ENCODE peak calls at places on chromosomes 1 and 21, in nine cellular contexts. One of them, this sample, is unnamed.

GRCh38 chr1:220300442-220301121 is 28.3 kb upstream of the RAB3GAP2 start:
- DNase-seq in stomach: peak
- DNase-seq in left ventricle myocardium inferior: peak
- DNase-seq in nephron progenitor cell: peak
- DNase-seq in omental fat pad: peak
- DNase-seq in endothelial cell: peak
- DNase-seq in fibroblast of mammary gland: peak
- DNase-seq in AG10803: peak
- DNase-seq in IMR-90: peak
- DNase-seq in this sample: peak

GRCh38 chr1:21668232-21669032 is 725 bp downstream of the RAP1GAP start:
- DNase-seq in fibroblast of mammary gland: no peak
- DNase-seq in nephron progenitor cell: no peak
- DNase-seq in AG10803: no peak
- DNase-seq in stomach: peak
- DNase-seq in IMR-90: no peak
- DNase-seq in endothelial cell: no peak
- DNase-seq in left ventricle myocardium inferior: no peak
- DNase-seq in omental fat pad: no peak
- DNase-seq in this sample: no peak

GRCh38 chr1:184075040-184076029 is 23.8 kb downstream of the TSEN15 start:
- DNase-seq in nephron progenitor cell: peak
- DNase-seq in omental fat pad: no peak
- DNase-seq in endothelial cell: peak
- DNase-seq in AG10803: peak
- DNase-seq in left ventricle myocardium inferior: no peak
- DNase-seq in fibroblast of mammary gland: peak
- DNase-seq in stomach: no peak
- DNase-seq in IMR-90: peak
- DNase-seq in this sample: peak

GRCh38 chr1:8134546-8135235 is 108.6 kb upstream of the ERRFI1 start:
- DNase-seq in omental fat pad: no peak
- DNase-seq in stomach: no peak
- DNase-seq in fibroblast of mammary gland: peak
- DNase-seq in IMR-90: no peak
- DNase-seq in nephron progenitor cell: no peak
- DNase-seq in AG10803: peak
- DNase-seq in left ventricle myocardium inferior: no peak
- DNase-seq in endothelial cell: no peak
- DNase-seq in this sample: peak

GRCh38 chr1:202343652-202344349 is 2.1 kb upstream of the UBE2T start:
- DNase-seq in fibroblast of mammary gland: peak
- DNase-seq in nephron progenitor cell: no peak
- DNase-seq in endothelial cell: no peak
- DNase-seq in IMR-90: peak
- DNase-seq in omental fat pad: no peak
- DNase-seq in stomach: no peak
- DNase-seq in AG10803: peak
- DNase-seq in left ventricle myocardium inferior: no peak
- DNase-seq in this sample: peak

GRCh38 chr1:180560868-180561600 is 2.3 kb downstream of the OVAAL start:
- DNase-seq in IMR-90: peak
- DNase-seq in stomach: no peak
- DNase-seq in endothelial cell: no peak
- DNase-seq in AG10803: peak
- DNase-seq in nephron progenitor cell: no peak
- DNase-seq in omental fat pad: no peak
- DNase-seq in left ventricle myocardium inferior: no peak
- DNase-seq in fibroblast of mammary gland: no peak
- DNase-seq in this sample: peak

GRCh38 chr1:205456868-205457724 is 1.3 kb upstream of the BLACAT1 start:
- DNase-seq in fibroblast of mammary gland: no peak
- DNase-seq in IMR-90: no peak
- DNase-seq in stomach: no peak
- DNase-seq in endothelial cell: no peak
- DNase-seq in nephron progenitor cell: peak
- DNase-seq in omental fat pad: no peak
- DNase-seq in left ventricle myocardium inferior: no peak
- DNase-seq in AG10803: no peak
- DNase-seq in this sample: no peak

GRCh38 chr1:100277866-100278265 is 11.8 kb downstream of the RTCA start:
- DNase-seq in endothelial cell: no peak
- DNase-seq in AG10803: no peak
- DNase-seq in left ventricle myocardium inferior: no peak
- DNase-seq in omental fat pad: no peak
- DNase-seq in IMR-90: no peak
- DNase-seq in stomach: no peak
- DNase-seq in fibroblast of mammary gland: peak
- DNase-seq in nephron progenitor cell: no peak
- DNase-seq in this sample: no peak

GRCh38 chr1:160004427-160004826 is 27.4 kb downstream of the PIGM start:
- DNase-seq in IMR-90: no peak
- DNase-seq in AG10803: no peak
- DNase-seq in omental fat pad: no peak
- DNase-seq in endothelial cell: no peak
- DNase-seq in nephron progenitor cell: no peak
- DNase-seq in fibroblast of mammary gland: no peak
- DNase-seq in stomach: no peak
- DNase-seq in left ventricle myocardium inferior: no peak
- DNase-seq in this sample: no peak

GRCh38 chr1:160005070-160005469 is 26.7 kb downstream of the PIGM start:
- DNase-seq in endothelial cell: no peak
- DNase-seq in nephron progenitor cell: no peak
- DNase-seq in left ventricle myocardium inferior: no peak
- DNase-seq in IMR-90: no peak
- DNase-seq in AG10803: no peak
- DNase-seq in stomach: no peak
- DNase-seq in fibroblast of mammary gland: no peak
- DNase-seq in omental fat pad: no peak
- DNase-seq in this sample: no peak

GRCh38 chr1:160009088-160009487 is 22.7 kb downstream of the PIGM start:
- DNase-seq in endothelial cell: no peak
- DNase-seq in IMR-90: no peak
- DNase-seq in left ventricle myocardium inferior: no peak
- DNase-seq in AG10803: no peak
- DNase-seq in nephron progenitor cell: no peak
- DNase-seq in stomach: no peak
- DNase-seq in omental fat pad: no peak
- DNase-seq in fibroblast of mammary gland: no peak
- DNase-seq in this sample: no peak

GRCh38 chr1:160006312-160006940 is 25.4 kb downstream of the PIGM start:
- DNase-seq in IMR-90: peak
- DNase-seq in stomach: peak
- DNase-seq in nephron progenitor cell: peak
- DNase-seq in endothelial cell: peak
- DNase-seq in AG10803: peak
- DNase-seq in omental fat pad: peak
- DNase-seq in fibroblast of mammary gland: peak
- DNase-seq in left ventricle myocardium inferior: peak
- DNase-seq in this sample: peak

DNA sequence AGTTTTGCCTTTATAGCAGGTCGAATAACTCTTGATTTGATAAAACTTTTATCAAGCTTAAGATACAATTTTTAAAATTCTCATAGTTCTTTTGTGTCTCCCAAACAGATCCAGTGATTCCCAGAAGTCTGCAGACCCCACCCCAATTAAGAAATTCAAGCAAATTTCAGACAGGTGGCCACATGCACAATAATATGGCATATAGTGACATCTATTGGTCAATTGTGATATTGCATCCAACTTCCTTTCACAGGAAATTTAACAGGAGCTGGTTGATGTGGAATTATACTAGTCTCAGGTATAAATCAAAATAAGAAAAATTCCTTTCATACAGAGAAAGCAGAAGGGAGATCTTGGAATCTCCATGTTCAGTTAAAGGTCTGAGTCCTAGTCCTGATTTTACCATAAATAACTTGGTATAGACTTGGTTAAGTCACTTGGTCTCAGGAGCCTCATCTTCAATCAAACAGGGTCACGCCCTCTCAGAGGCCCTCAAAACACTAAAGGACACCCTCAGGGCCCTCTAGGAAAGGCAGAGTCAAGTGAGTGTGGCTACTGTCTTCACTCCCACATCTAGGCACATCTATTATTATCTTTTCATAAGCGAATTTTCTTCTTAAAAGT is 24.1 kb downstream of the PIGM start:
- DNase-seq in fibroblast of mammary gland: peak
- DNase-seq in AG10803: no peak
- DNase-seq in nephron progenitor cell: peak
- DNase-seq in endothelial cell: no peak
- DNase-seq in IMR-90: peak
- DNase-seq in omental fat pad: no peak
- DNase-seq in left ventricle myocardium inferior: no peak
- DNase-seq in stomach: no peak
- DNase-seq in this sample: peak
- TF ChIP-seq CTCF in fibroblast of mammary gland: peak
- TF ChIP-seq CTCF in AG10803: peak
- TF ChIP-seq CTCF in nephron progenitor cell: peak
- TF ChIP-seq CTCF in endothelial cell: peak
- TF ChIP-seq CTCF in IMR-90: peak
- TF ChIP-seq CTCF in omental fat pad: no peak
- TF ChIP-seq CTCF in left ventricle myocardium inferior: peak
- TF ChIP-seq CTCF in stomach: peak
- TF ChIP-seq CTCF in this sample: peak

GRCh38 chr1:19443321-19443720 is 42.0 kb downstream of the CAPZB start:
- DNase-seq in left ventricle myocardium inferior: no peak
- DNase-seq in AG10803: no peak
- DNase-seq in stomach: no peak
- DNase-seq in nephron progenitor cell: no peak
- DNase-seq in endothelial cell: no peak
- DNase-seq in omental fat pad: no peak
- DNase-seq in fibroblast of mammary gland: no peak
- DNase-seq in IMR-90: no peak
- DNase-seq in this sample: no peak

GRCh38 chr1:19444399-19445021 is 40.8 kb downstream of the CAPZB start:
- DNase-seq in AG10803: no peak
- DNase-seq in nephron progenitor cell: no peak
- DNase-seq in endothelial cell: no peak
- DNase-seq in left ventricle myocardium inferior: no peak
- DNase-seq in omental fat pad: no peak
- DNase-seq in stomach: no peak
- DNase-seq in fibroblast of mammary gland: no peak
- DNase-seq in IMR-90: no peak
- DNase-seq in this sample: no peak

GRCh38 chr1:19448491-19449439 is 36.6 kb downstream of the CAPZB start:
- DNase-seq in stomach: no peak
- DNase-seq in fibroblast of mammary gland: peak
- DNase-seq in left ventricle myocardium inferior: peak
- DNase-seq in nephron progenitor cell: peak
- DNase-seq in omental fat pad: no peak
- DNase-seq in endothelial cell: no peak
- DNase-seq in AG10803: peak
- DNase-seq in IMR-90: peak
- DNase-seq in this sample: peak

GRCh38 chr1:19447550-19447949 is 37.8 kb downstream of the CAPZB start:
- DNase-seq in AG10803: no peak
- DNase-seq in left ventricle myocardium inferior: no peak
- DNase-seq in omental fat pad: no peak
- DNase-seq in IMR-90: no peak
- DNase-seq in nephron progenitor cell: no peak
- DNase-seq in stomach: no peak
- DNase-seq in fibroblast of mammary gland: no peak
- DNase-seq in endothelial cell: no peak
- DNase-seq in this sample: no peak

DNA sequence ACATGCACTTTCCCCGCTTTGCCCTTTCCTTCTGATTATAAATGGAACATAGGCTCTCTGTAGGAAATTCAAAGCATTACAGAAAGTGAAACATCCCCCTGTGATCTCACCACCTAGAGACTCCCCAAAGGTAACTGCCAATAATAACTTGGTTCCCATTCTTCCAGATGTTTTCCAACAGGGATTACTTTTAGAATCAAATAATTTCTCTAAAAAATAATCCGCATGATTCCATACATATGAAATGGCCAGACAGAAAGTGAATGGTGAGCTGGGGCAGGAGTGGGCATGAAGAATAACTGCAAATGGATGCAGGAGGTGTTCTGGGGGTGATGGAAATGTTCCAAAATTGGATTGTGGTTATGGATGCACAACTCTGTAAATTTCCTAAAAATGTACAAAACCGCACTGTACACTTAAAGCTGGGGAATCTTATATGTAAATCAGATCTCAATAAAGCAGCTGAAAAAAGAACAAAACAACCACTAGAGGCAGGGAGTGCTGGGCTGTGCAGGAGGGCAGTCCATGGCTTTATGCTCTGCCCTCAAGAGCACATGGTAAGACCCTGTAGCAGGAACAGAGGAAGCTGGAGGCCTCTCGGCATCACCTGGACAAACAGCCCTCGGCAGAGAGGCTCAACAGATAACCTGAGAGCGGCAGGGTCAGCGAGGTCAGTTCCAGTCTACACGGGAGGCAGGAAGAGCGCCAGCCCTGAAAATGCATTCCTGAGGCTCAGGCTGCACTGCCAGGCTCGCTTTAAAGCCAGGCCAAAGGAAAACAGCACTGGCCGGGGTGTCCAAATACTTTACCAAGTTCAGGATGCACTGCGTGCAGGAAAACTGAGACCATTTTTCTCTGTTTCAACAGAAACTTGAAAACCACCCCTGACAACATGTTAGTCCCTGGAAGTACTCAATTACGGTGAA is 39.7 kb downstream of the CAPZB start:
- DNase-seq in AG10803: peak
- DNase-seq in IMR-90: no peak
- DNase-seq in omental fat pad: no peak
- DNase-seq in stomach: peak
- DNase-seq in nephron progenitor cell: peak
- DNase-seq in endothelial cell: peak
- DNase-seq in left ventricle myocardium inferior: peak
- DNase-seq in fibroblast of mammary gland: no peak
- DNase-seq in this sample: peak
- TF ChIP-seq CTCF in AG10803: peak
- TF ChIP-seq CTCF in IMR-90: peak
- TF ChIP-seq CTCF in omental fat pad: no peak
- TF ChIP-seq CTCF in stomach: no peak
- TF ChIP-seq CTCF in nephron progenitor cell: peak
- TF ChIP-seq CTCF in endothelial cell: no peak
- TF ChIP-seq CTCF in left ventricle myocardium inferior: peak
- TF ChIP-seq CTCF in fibroblast of mammary gland: peak
- TF ChIP-seq CTCF in this sample: peak

DNA sequence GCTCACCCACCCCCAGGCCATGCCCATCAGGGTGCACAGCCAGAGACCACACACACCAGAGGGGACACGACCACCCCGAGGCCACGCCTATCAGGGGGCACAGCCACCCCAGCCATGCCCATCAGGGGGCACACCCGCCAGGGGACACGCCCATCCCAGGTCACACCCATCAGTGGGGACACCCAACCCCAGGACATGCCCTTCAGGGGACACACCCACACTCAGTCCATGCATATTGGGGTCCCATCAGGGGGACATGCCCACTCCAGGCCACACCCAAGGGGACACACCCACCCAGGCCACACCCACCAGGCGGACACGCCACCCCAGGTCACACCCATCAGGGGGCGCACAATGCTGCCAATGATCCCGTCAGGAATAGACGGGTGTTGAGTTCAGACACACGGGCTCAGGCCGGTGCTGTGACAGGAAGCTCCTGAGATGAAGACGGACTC is 20.7 kb downstream of the MCM3AP start:
- DNase-seq in nephron progenitor cell: no peak
- DNase-seq in fibroblast of mammary gland: no peak
- DNase-seq in stomach: no peak
- DNase-seq in IMR-90: no peak
- DNase-seq in left ventricle myocardium inferior: no peak
- DNase-seq in AG10803: no peak
- DNase-seq in endothelial cell: no peak
- DNase-seq in omental fat pad: no peak
- DNase-seq in this sample: no peak
- TF ChIP-seq CTCF in nephron progenitor cell: no peak
- TF ChIP-seq CTCF in fibroblast of mammary gland: no peak
- TF ChIP-seq CTCF in stomach: no peak
- TF ChIP-seq CTCF in IMR-90: no peak
- TF ChIP-seq CTCF in left ventricle myocardium inferior: no peak
- TF ChIP-seq CTCF in AG10803: no peak
- TF ChIP-seq CTCF in endothelial cell: no peak
- TF ChIP-seq CTCF in omental fat pad: no peak
- TF ChIP-seq CTCF in this sample: no peak

DNA sequence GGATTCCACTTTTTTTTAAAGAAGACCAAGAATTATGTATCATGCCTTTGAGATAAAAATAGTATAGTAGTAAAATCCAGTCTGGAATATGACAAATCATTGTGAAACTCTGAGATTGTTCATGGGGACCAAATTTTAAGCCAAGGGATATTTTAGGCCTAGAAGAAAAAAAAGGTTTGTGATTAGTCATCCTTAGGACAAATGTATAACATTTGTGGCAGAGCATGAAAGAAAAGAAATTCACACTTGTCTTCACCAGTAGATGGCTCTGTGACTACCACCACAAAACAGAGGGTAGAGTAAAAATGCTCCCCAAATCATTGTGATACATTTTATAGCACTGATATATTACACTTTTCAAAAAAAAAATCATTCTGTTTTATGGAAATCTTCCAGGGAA is 226.1 kb downstream of the KCTD3 start:
- DNase-seq in left ventricle myocardium inferior: no peak
- DNase-seq in fibroblast of mammary gland: peak
- DNase-seq in endothelial cell: no peak
- DNase-seq in AG10803: peak
- DNase-seq in nephron progenitor cell: no peak
- DNase-seq in IMR-90: peak
- DNase-seq in stomach: no peak
- DNase-seq in omental fat pad: no peak
- DNase-seq in this sample: peak
- TF ChIP-seq CTCF in left ventricle myocardium inferior: peak
- TF ChIP-seq CTCF in fibroblast of mammary gland: peak
- TF ChIP-seq CTCF in endothelial cell: peak
- TF ChIP-seq CTCF in AG10803: peak
- TF ChIP-seq CTCF in nephron progenitor cell: peak
- TF ChIP-seq CTCF in IMR-90: peak
- TF ChIP-seq CTCF in stomach: no peak
- TF ChIP-seq CTCF in omental fat pad: no peak
- TF ChIP-seq CTCF in this sample: peak